ENCODE peak calls at places on chromosomes 6 and 20, in seven cellular contexts. One of them, this sample, is unnamed. For H4K20me1, the result is how much of the 10 kb centered on the place peaks cover.

GRCh38 chr6:160996316-160996715 is 4.7 kb downstream of the MAP3K4 start:
- DNase-seq in PC-9: no peak
- DNase-seq in K562: no peak
- DNase-seq in PC-3: peak
- DNase-seq in hepatocyte: no peak
- DNase-seq in HCT116: no peak
- DNase-seq in IMR-90: no peak
- DNase-seq in this sample: no peak

GRCh38 chr6:165917576-165917975 is 250.1 kb downstream of the TBXT start:
- DNase-seq in HCT116: no peak
- DNase-seq in PC-3: no peak
- DNase-seq in K562: no peak
- DNase-seq in IMR-90: no peak
- DNase-seq in hepatocyte: no peak
- DNase-seq in PC-9: no peak
- DNase-seq in this sample: no peak

GRCh38 chr20:47974234-47974878 is 189.1 kb upstream of the SULF2 start:
- DNase-seq in PC-3: no peak
- DNase-seq in hepatocyte: no peak
- DNase-seq in HCT116: no peak
- DNase-seq in PC-9: no peak
- DNase-seq in K562: no peak
- DNase-seq in IMR-90: no peak
- DNase-seq in this sample: no peak

GRCh38 chr6:75437451-75438185 is 56.0 kb downstream of the FILIP1 start:
- DNase-seq in HCT116: no peak
- DNase-seq in hepatocyte: no peak
- DNase-seq in PC-3: peak
- DNase-seq in PC-9: no peak
- DNase-seq in K562: no peak
- DNase-seq in IMR-90: peak
- DNase-seq in this sample: no peak

GRCh38 chr6:12637960-12638641 is 78.5 kb upstream of the PHACTR1 start:
- DNase-seq in HCT116: peak
- DNase-seq in PC-9: peak
- DNase-seq in PC-3: peak
- DNase-seq in IMR-90: peak
- DNase-seq in K562: peak
- DNase-seq in hepatocyte: peak
- DNase-seq in this sample: peak

GRCh38 chr6:127199470-127199869 is 67.2 kb upstream of the RNF146 start:
- DNase-seq in HCT116: no peak
- DNase-seq in PC-3: no peak
- DNase-seq in PC-9: no peak
- DNase-seq in hepatocyte: no peak
- DNase-seq in IMR-90: no peak
- DNase-seq in K562: no peak
- DNase-seq in this sample: no peak

GRCh38 chr6:168088161-168089106 is 9.4 kb upstream of the FRMD1 start:
- DNase-seq in IMR-90: peak
- DNase-seq in PC-3: no peak
- DNase-seq in PC-9: no peak
- DNase-seq in HCT116: no peak
- DNase-seq in hepatocyte: peak
- DNase-seq in K562: no peak
- DNase-seq in this sample: no peak

GRCh38 chr6:144912474-144912873 is 627.3 kb downstream of the UTRN start:
- DNase-seq in hepatocyte: no peak
- DNase-seq in HCT116: no peak
- DNase-seq in PC-9: no peak
- DNase-seq in K562: no peak
- DNase-seq in PC-3: peak
- DNase-seq in IMR-90: peak
- DNase-seq in this sample: no peak

GRCh38 chr20:18256440-18257090 is 31.8 kb upstream of the ZNF133 start:
- DNase-seq in IMR-90: no peak
- DNase-seq in PC-3: no peak
- DNase-seq in K562: peak
- DNase-seq in HCT116: no peak
- DNase-seq in PC-9: no peak
- DNase-seq in hepatocyte: no peak
- DNase-seq in this sample: no peak

GRCh38 chr20:45732199-45732598 is 10.1 kb downstream of the SPINT4 start:
- DNase-seq in IMR-90: no peak
- DNase-seq in hepatocyte: no peak
- DNase-seq in K562: no peak
- DNase-seq in PC-9: no peak
- DNase-seq in PC-3: no peak
- DNase-seq in HCT116: no peak
- DNase-seq in this sample: no peak

GRCh38 chr20:45735988-45736387 is 13.8 kb downstream of the SPINT4 start:
- DNase-seq in IMR-90: no peak
- DNase-seq in PC-9: no peak
- DNase-seq in HCT116: no peak
- DNase-seq in K562: no peak
- DNase-seq in PC-3: no peak
- DNase-seq in hepatocyte: no peak
- DNase-seq in this sample: no peak

GRCh38 chr20:45735552-45735951 is 13.4 kb downstream of the SPINT4 start:
- DNase-seq in IMR-90: no peak
- DNase-seq in PC-9: no peak
- DNase-seq in HCT116: no peak
- DNase-seq in PC-3: no peak
- DNase-seq in K562: no peak
- DNase-seq in hepatocyte: no peak
- DNase-seq in this sample: no peak
- H3K4me3 ChIP-seq in IMR-90: no peak
- H3K4me3 ChIP-seq in PC-9: no peak
- H3K4me3 ChIP-seq in HCT116: no peak
- H3K4me3 ChIP-seq in PC-3: no peak
- H3K4me3 ChIP-seq in K562: no peak
- H3K4me3 ChIP-seq in hepatocyte: no peak
- H3K4me3 ChIP-seq in this sample: no peak

GRCh38 chr6:14743465-14744211 is 502.2 kb upstream of the JARID2 start:
- DNase-seq in K562: peak
- DNase-seq in PC-3: peak
- DNase-seq in PC-9: peak
- DNase-seq in IMR-90: peak
- DNase-seq in hepatocyte: peak
- DNase-seq in HCT116: peak
- DNase-seq in this sample: no peak
- H2AFZ ChIP-seq in K562: peak
- H2AFZ ChIP-seq in PC-3: no peak
- H2AFZ ChIP-seq in PC-9: no peak
- H2AFZ ChIP-seq in IMR-90: peak
- H2AFZ ChIP-seq in hepatocyte: no peak
- H2AFZ ChIP-seq in HCT116: no peak
- H2AFZ ChIP-seq in this sample: no peak

GRCh38 chr20:58435237-58435636 is 46.2 kb downstream of the VAPB start:
- DNase-seq in HCT116: no peak
- DNase-seq in hepatocyte: no peak
- DNase-seq in K562: no peak
- DNase-seq in PC-9: no peak
- DNase-seq in PC-3: no peak
- DNase-seq in IMR-90: no peak
- DNase-seq in this sample: no peak
- H4K20me1 ChIP-seq in HCT116: under half
- H4K20me1 ChIP-seq in hepatocyte: under half
- H4K20me1 ChIP-seq in K562: under half
- H4K20me1 ChIP-seq in PC-9: under half
- H4K20me1 ChIP-seq in PC-3: under half
- H4K20me1 ChIP-seq in IMR-90: half or more
- H4K20me1 ChIP-seq in this sample: under half

DNA sequence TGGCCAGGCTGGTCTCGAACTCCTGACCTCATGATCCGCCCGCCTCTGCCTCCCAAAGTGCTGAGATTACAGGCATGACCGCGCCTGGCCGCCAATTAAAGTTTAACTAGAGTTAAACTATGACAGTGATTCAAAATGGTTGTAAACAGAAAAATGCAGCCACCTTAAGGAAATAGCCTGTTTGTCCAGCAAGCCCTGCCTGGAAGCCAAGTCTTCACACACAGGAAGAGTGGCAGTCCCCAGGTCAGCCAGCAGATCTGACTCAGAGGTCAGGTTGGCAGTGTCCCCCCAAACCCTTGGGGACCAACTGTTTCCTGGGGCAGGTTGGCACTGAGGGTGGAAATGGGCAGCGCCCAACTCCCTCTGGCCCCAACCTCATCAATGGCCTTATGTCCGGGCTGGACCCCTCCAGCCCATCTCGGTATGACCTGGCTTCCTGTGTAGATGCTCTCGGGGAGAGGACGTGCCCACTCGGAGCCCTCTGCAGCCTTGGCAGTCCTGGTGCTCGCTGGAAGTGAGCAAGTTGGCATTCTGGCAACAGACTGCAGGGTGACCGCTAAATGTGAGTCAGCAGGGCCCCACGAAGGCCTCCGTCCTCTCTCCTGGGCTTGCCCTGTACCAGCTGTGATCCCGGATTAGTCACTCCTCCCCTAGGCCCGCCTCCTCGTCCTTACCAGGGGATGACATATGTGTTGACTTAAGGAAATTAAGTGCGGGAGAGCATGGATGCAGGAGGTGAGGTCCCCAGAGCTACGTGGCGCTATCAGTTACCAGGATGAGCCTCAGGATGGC is 9.7 kb upstream of the HSP90AB1 start:
- DNase-seq in IMR-90: peak
- DNase-seq in hepatocyte: peak
- DNase-seq in PC-3: peak
- DNase-seq in PC-9: peak
- DNase-seq in K562: peak
- DNase-seq in HCT116: peak
- DNase-seq in this sample: peak
- H3K4me3 ChIP-seq in IMR-90: peak
- H3K4me3 ChIP-seq in hepatocyte: peak
- H3K4me3 ChIP-seq in PC-3: peak
- H3K4me3 ChIP-seq in PC-9: peak
- H3K4me3 ChIP-seq in K562: peak
- H3K4me3 ChIP-seq in HCT116: peak
- H3K4me3 ChIP-seq in this sample: peak

DNA sequence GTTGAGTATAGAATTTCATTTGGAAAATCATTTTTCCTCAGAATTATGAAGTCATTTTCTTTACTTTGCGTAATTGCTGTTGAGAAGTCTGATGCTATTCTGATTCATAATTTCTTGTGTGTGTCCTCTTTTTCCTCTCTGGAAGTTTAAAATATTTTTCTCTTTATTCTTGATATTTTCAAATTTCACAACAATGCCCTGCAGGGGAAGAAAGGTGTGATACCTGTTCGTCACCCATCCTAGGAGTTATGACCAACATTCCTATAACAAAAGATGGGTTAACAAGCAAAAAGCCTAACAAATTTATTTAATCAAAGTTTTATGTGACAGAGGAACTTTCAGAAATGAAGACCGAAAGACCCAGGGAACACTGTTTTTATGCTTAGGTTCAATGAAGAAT is 171.5 kb upstream of the AKIRIN2 start:
- DNase-seq in hepatocyte: no peak
- DNase-seq in K562: no peak
- DNase-seq in PC-9: no peak
- DNase-seq in HCT116: no peak
- DNase-seq in PC-3: no peak
- DNase-seq in IMR-90: no peak
- DNase-seq in this sample: no peak
- H2AFZ ChIP-seq in hepatocyte: no peak
- H2AFZ ChIP-seq in K562: no peak
- H2AFZ ChIP-seq in PC-9: no peak
- H2AFZ ChIP-seq in HCT116: no peak
- H2AFZ ChIP-seq in PC-3: no peak
- H2AFZ ChIP-seq in IMR-90: no peak
- H2AFZ ChIP-seq in this sample: no peak

DNA sequence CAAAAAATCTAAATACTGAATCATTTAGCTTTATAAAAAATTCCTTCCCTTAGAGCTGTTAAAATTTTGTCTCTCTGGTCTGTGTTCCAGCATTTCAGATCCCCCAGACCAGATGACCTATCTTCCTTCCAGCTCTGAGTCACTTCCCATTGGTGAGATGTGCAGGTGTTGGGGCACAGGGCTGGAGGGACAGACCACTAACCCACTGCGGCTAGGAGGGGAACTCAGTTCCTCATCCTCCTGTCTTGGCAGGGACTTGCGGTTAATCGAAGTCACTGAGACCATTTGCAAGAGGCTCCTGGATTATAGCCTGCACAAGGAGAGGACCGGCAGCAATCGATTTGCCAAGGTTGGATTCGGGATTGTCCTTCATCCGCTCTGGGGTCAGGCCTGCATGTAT is 6.0 kb downstream of the CNPY3 start:
- DNase-seq in hepatocyte: no peak
- DNase-seq in IMR-90: no peak
- DNase-seq in HCT116: no peak
- DNase-seq in PC-3: no peak
- DNase-seq in K562: no peak
- DNase-seq in PC-9: no peak
- DNase-seq in this sample: no peak
- H4K20me1 ChIP-seq in hepatocyte: under half
- H4K20me1 ChIP-seq in IMR-90: under half
- H4K20me1 ChIP-seq in HCT116: under half
- H4K20me1 ChIP-seq in PC-3: under half
- H4K20me1 ChIP-seq in K562: under half
- H4K20me1 ChIP-seq in PC-9: under half
- H4K20me1 ChIP-seq in this sample: under half